ENCODE peak calls at places on chromosome 14, in eight cellular contexts. I, M, W, O, D, C, P and F are unnamed samples.

GRCh38 chr14:26255213-26255612 is 342.6 kb downstream of the NOVA1 start:
- DNase-seq in D (no peak), M (no peak), I (peak), O (no peak), P (peak), W (peak), C (no peak), F (peak)

GRCh38 chr14:21015312-21015711 is 9.5 kb downstream of the NDRG2 start:
- DNase-seq in C (no peak), W (no peak), P (no peak), M (no peak), O (no peak), D (no peak), I (no peak), F (no peak)

GRCh38 chr14:88848571-88848970 is 24.1 kb downstream of the TTC8 start:
- DNase-seq in M (no peak), I (no peak), C (no peak), D (no peak), W (peak), P (peak), O (no peak), F (no peak)

GRCh38 chr14:52553002-52553670 is 500 bp downstream of the GPR137C start:
- DNase-seq in I (peak), C (peak), W (no peak), P (peak), M (no peak), D (peak), O (peak), F (no peak)

GRCh38 chr14:33580221-33580749 is 370.6 kb downstream of the EGLN3 start:
- DNase-seq in O (no peak), D (no peak), P (no peak), I (no peak), W (no peak), C (no peak), M (no peak), F (no peak)

GRCh38 chr14:35533357-35534129 is 421 bp upstream of the INSM2 start:
- DNase-seq in I (peak), C (peak), P (peak), M (peak), D (peak), O (peak), W (peak), F (peak)

GRCh38 chr14:36570065-36570464 is 12.3 kb downstream of the NKX2-8 start:
- DNase-seq in C (no peak), O (no peak), M (no peak), D (no peak), I (no peak), W (no peak), P (no peak), F (no peak)

GRCh38 chr14:42172304-42172703 is 565.6 kb downstream of the LRFN5 start:
- DNase-seq in M (no peak), O (no peak), I (no peak), W (no peak), D (no peak), P (no peak), C (no peak), F (no peak)

GRCh38 chr14:68295316-68295816 is 475.8 kb downstream of the RAD51B start:
- DNase-seq in C (no peak), M (no peak), O (peak), D (no peak), I (no peak), W (no peak), P (peak), F (no peak)

GRCh38 chr14:66600416-66600815 is 92.5 kb downstream of the GPHN start:
- DNase-seq in D (no peak), P (peak), C (no peak), W (peak), O (no peak), I (peak), M (no peak), F (peak)

GRCh38 chr14:55974046-55974582 is 144.1 kb upstream of the PELI2 start:
- DNase-seq in M (no peak), C (peak), I (no peak), D (no peak), O (no peak), P (no peak), W (no peak), F (no peak)

GRCh38 chr14:102028733-102029132 is 58.1 kb downstream of the HSP90AA1 start:
- DNase-seq in D (no peak), C (peak), O (no peak), W (peak), P (peak), I (no peak), M (no peak), F (peak)

GRCh38 chr14:99821519-99822165 is 28.4 kb downstream of the EML1 start:
- DNase-seq in O (no peak), P (peak), D (no peak), I (no peak), C (peak), M (no peak), W (peak), F (peak)

GRCh38 chr14:52663850-52664249 is 31.5 kb downstream of the ERO1A start:
- DNase-seq in P (no peak), D (no peak), I (no peak), M (no peak), O (no peak), W (no peak), C (no peak), F (no peak)

GRCh38 chr14:29310757-29311156 is 544.2 kb downstream of the FOXG1 start:
- DNase-seq in M (no peak), W (peak), C (no peak), I (peak), P (peak), D (no peak), O (no peak), F (peak)

GRCh38 chr14:29216774-29217232 is 450.2 kb downstream of the FOXG1 start:
- DNase-seq in D (no peak), P (no peak), W (no peak), I (no peak), O (no peak), C (no peak), M (no peak), F (no peak)

GRCh38 chr14:31527087-31527486 is 34.1 kb upstream of the NUBPL start:
- DNase-seq in D (no peak), C (no peak), P (no peak), W (no peak), I (no peak), O (peak), M (no peak), F (no peak)

GRCh38 chr14:61337893-61338292 is 16.5 kb downstream of the PRKCH start:
- DNase-seq in I (peak), W (no peak), M (no peak), D (no peak), C (peak), P (no peak), O (no peak), F (no peak)

GRCh38 chr14:61573748-61574513 is 121.4 kb upstream of the HIF1A start:
- DNase-seq in O (no peak), C (no peak), D (no peak), M (no peak), W (peak), I (no peak), P (peak), F (peak)

GRCh38 chr14:39430762-39431415 is 1.3 kb downstream of the FBXO33 start:
- DNase-seq in D (peak), P (no peak), O (no peak), I (peak), W (peak), C (no peak), M (no peak), F (peak)

GRCh38 chr14:56199095-56199975 is 81.1 kb downstream of the PELI2 start:
- DNase-seq in I (peak), M (no peak), O (no peak), P (peak), D (peak), C (no peak), W (peak), F (peak)

GRCh38 chr14:22547309-22547947 is 41.6 kb downstream of the DAD1 start:
- DNase-seq in M (no peak), O (no peak), W (no peak), C (no peak), D (no peak), I (peak), P (no peak), F (no peak)

GRCh38 chr14:56216631-56217379 is 98.6 kb downstream of the PELI2 start:
- DNase-seq in I (peak), P (peak), D (no peak), M (no peak), W (peak), C (no peak), O (no peak), F (no peak)

GRCh38 chr14:74402264-74403251 is 23.5 kb downstream of the SYNDIG1L start:
- DNase-seq in I (no peak), M (peak), C (no peak), O (no peak), W (no peak), P (no peak), D (peak), F (no peak)

GRCh38 chr14:93114068-93114710 is 1.5 kb downstream of the ITPK1 start:
- DNase-seq in M (no peak), I (peak), D (no peak), W (no peak), P (no peak), O (no peak), C (no peak), F (no peak)

GRCh38 chr14:52015411-52016030 is 26.2 kb downstream of the RTRAF start:
- DNase-seq in P (no peak), O (peak), W (peak), C (no peak), I (peak), M (no peak), D (no peak), F (no peak)

GRCh38 chr14:74663884-74664283 is 49.0 kb downstream of the AREL1 start:
- DNase-seq in W (no peak), D (peak), I (no peak), P (no peak), C (no peak), O (no peak), M (no peak), F (no peak)

GRCh38 chr14:61184117-61184516 is 97.0 kb downstream of the TMEM30B start:
- DNase-seq in D (no peak), O (no peak), P (peak), C (no peak), I (peak), M (no peak), W (peak), F (peak)

GRCh38 chr14:94474581-94475031 is 1.4 kb downstream of the SERPINA9 start:
- DNase-seq in I (no peak), O (no peak), W (peak), M (no peak), C (no peak), D (no peak), P (no peak), F (no peak)

GRCh38 chr14:70808023-70808401 is 1.3 kb downstream of the MAP3K9 start:
- DNase-seq in P (no peak), O (peak), W (no peak), D (no peak), C (peak), I (no peak), M (peak), F (no peak)

GRCh38 chr14:92475451-92476187 is 38.0 kb upstream of the RIN3 start:
- DNase-seq in O (no peak), P (peak), I (peak), M (no peak), C (no peak), W (no peak), D (peak), F (no peak)

GRCh38 chr14:70649803-70650202 is 8.1 kb downstream of the TTC9 start:
- DNase-seq in I (no peak), P (no peak), M (no peak), D (no peak), C (no peak), O (no peak), W (no peak), F (no peak)

GRCh38 chr14:50318031-50318626 is 6.0 kb downstream of the DMAC2L start:
- DNase-seq in I (peak), W (peak), M (no peak), O (no peak), C (no peak), D (no peak), P (peak), F (peak)

GRCh38 chr14:96103560-96104460 is 64.6 kb downstream of the C14orf132 start:
- DNase-seq in C (no peak), D (no peak), W (no peak), P (no peak), M (no peak), O (no peak), I (no peak), F (no peak)

GRCh38 chr14:96100171-96101064 is 61.3 kb downstream of the C14orf132 start:
- DNase-seq in C (peak), O (peak), D (peak), I (peak), M (peak), P (peak), W (peak), F (peak)

GRCh38 chr14:96103075-96103474 is 63.9 kb downstream of the C14orf132 start:
- DNase-seq in W (no peak), O (no peak), C (no peak), D (no peak), P (no peak), I (no peak), M (no peak), F (no peak)

GRCh38 chr14:96104469-96105057 is 65.4 kb downstream of the C14orf132 start:
- DNase-seq in P (peak), O (no peak), D (peak), M (no peak), C (peak), I (peak), W (peak), F (peak)

GRCh38 chr14:96102071-96102856 is 63.1 kb downstream of the C14orf132 start:
- DNase-seq in C (no peak), D (no peak), P (no peak), O (no peak), I (no peak), M (no peak), W (peak), F (peak)
- TF ChIP-seq CTCF in C (no peak), D (no peak), P (no peak), O (no peak), I (no peak), M (no peak), W (peak), F (no peak)

GRCh38 chr14:77026930-77027537 is 1.5 kb downstream of the IRF2BPL start:
- DNase-seq in W (peak), P (peak), M (peak), I (peak), O (peak), D (peak), C (peak), F (peak)
- TF ChIP-seq CTCF in W (peak), P (no peak), M (no peak), I (no peak), O (no peak), D (no peak), C (no peak), F (peak)

GRCh38 chr14:103134919-103135318 is 11.7 kb downstream of the TNFAIP2 start:
- DNase-seq in M (no peak), I (no peak), D (no peak), C (no peak), P (no peak), W (no peak), O (no peak), F (no peak)
- TF ChIP-seq CTCF in M (no peak), I (no peak), D (no peak), C (no peak), P (no peak), W (no peak), O (no peak), F (no peak)

GRCh38 chr14:69299286-69300035 is 39.5 kb downstream of the GALNT16 start:
- DNase-seq in P (no peak), I (no peak), D (no peak), O (peak), M (no peak), W (no peak), C (peak), F (no peak)
- TF ChIP-seq CTCF in P (peak), I (no peak), D (no peak), O (no peak), M (no peak), W (peak), C (no peak), F (no peak)